ENCODE peak calls at places on chromosomes 4 and X, in ten cellular contexts. One of them, this sample, is unnamed.

GRCh38 chr4:116303736-116304188 is 781.6 kb downstream of the TRAM1L1 start:
- DNase-seq in K562: no peak
- DNase-seq in tibial nerve: no peak
- DNase-seq in body of pancreas: no peak
- DNase-seq in stomach: no peak
- DNase-seq in A549: no peak
- DNase-seq in heart left ventricle: no peak
- DNase-seq in upper lobe of left lung: no peak
- DNase-seq in breast epithelium: no peak
- DNase-seq in ovary: no peak
- DNase-seq in this sample: no peak

GRCh38 chrX:30627818-30628652 is 25.2 kb upstream of the GK start:
- DNase-seq in K562: no peak
- DNase-seq in tibial nerve: no peak
- DNase-seq in heart left ventricle: no peak
- DNase-seq in A549: no peak
- DNase-seq in upper lobe of left lung: no peak
- DNase-seq in ovary: no peak
- DNase-seq in body of pancreas: no peak
- DNase-seq in stomach: no peak
- DNase-seq in breast epithelium: no peak
- DNase-seq in this sample: no peak

GRCh38 chr4:144861471-144861870 is 215.5 kb downstream of the HHIP start:
- DNase-seq in upper lobe of left lung: no peak
- DNase-seq in K562: no peak
- DNase-seq in stomach: no peak
- DNase-seq in breast epithelium: no peak
- DNase-seq in body of pancreas: no peak
- DNase-seq in A549: no peak
- DNase-seq in ovary: no peak
- DNase-seq in tibial nerve: no peak
- DNase-seq in heart left ventricle: no peak
- DNase-seq in this sample: no peak

GRCh38 chrX:121308276-121308805 is 260.9 kb downstream of the GLUD2 start:
- DNase-seq in K562: no peak
- DNase-seq in upper lobe of left lung: no peak
- DNase-seq in tibial nerve: no peak
- DNase-seq in A549: peak
- DNase-seq in body of pancreas: peak
- DNase-seq in heart left ventricle: no peak
- DNase-seq in breast epithelium: no peak
- DNase-seq in ovary: peak
- DNase-seq in stomach: no peak
- DNase-seq in this sample: no peak

GRCh38 chr4:39637572-39638357 is 900 bp downstream of the SMIM14 start:
- DNase-seq in stomach: peak
- DNase-seq in heart left ventricle: peak
- DNase-seq in breast epithelium: peak
- DNase-seq in body of pancreas: peak
- DNase-seq in K562: peak
- DNase-seq in upper lobe of left lung: peak
- DNase-seq in ovary: peak
- DNase-seq in tibial nerve: peak
- DNase-seq in A549: no peak
- DNase-seq in this sample: peak

GRCh38 chrX:74523224-74523623 is 91.2 kb downstream of the RLIM start:
- DNase-seq in heart left ventricle: no peak
- DNase-seq in stomach: no peak
- DNase-seq in K562: no peak
- DNase-seq in tibial nerve: no peak
- DNase-seq in ovary: no peak
- DNase-seq in body of pancreas: no peak
- DNase-seq in A549: no peak
- DNase-seq in upper lobe of left lung: no peak
- DNase-seq in breast epithelium: no peak
- DNase-seq in this sample: no peak

GRCh38 chrX:17564689-17565409 is 172.4 kb upstream of the SCML1 start:
- DNase-seq in ovary: no peak
- DNase-seq in K562: no peak
- DNase-seq in upper lobe of left lung: no peak
- DNase-seq in tibial nerve: no peak
- DNase-seq in stomach: no peak
- DNase-seq in A549: no peak
- DNase-seq in breast epithelium: no peak
- DNase-seq in heart left ventricle: no peak
- DNase-seq in body of pancreas: no peak
- DNase-seq in this sample: no peak

GRCh38 chrX:49191033-49191871 is 5.1 kb upstream of the PRICKLE3 start:
- DNase-seq in upper lobe of left lung: peak
- DNase-seq in stomach: peak
- DNase-seq in tibial nerve: peak
- DNase-seq in body of pancreas: peak
- DNase-seq in breast epithelium: peak
- DNase-seq in A549: peak
- DNase-seq in K562: peak
- DNase-seq in ovary: peak
- DNase-seq in heart left ventricle: peak
- DNase-seq in this sample: peak

GRCh38 chr4:176319237-176319703 is 496 bp upstream of the SPCS3 start:
- DNase-seq in ovary: no peak
- DNase-seq in upper lobe of left lung: no peak
- DNase-seq in heart left ventricle: no peak
- DNase-seq in K562: peak
- DNase-seq in A549: no peak
- DNase-seq in body of pancreas: no peak
- DNase-seq in tibial nerve: no peak
- DNase-seq in stomach: no peak
- DNase-seq in breast epithelium: no peak
- DNase-seq in this sample: no peak

GRCh38 chrX:45070116-45071007 is 130.3 kb downstream of the DIPK2B start:
- DNase-seq in tibial nerve: no peak
- DNase-seq in A549: peak
- DNase-seq in K562: peak
- DNase-seq in stomach: no peak
- DNase-seq in upper lobe of left lung: no peak
- DNase-seq in breast epithelium: no peak
- DNase-seq in body of pancreas: no peak
- DNase-seq in ovary: no peak
- DNase-seq in heart left ventricle: no peak
- DNase-seq in this sample: no peak

GRCh38 chr4:144734522-144734921 is 88.6 kb downstream of the HHIP start:
- DNase-seq in breast epithelium: no peak
- DNase-seq in tibial nerve: no peak
- DNase-seq in K562: no peak
- DNase-seq in ovary: no peak
- DNase-seq in stomach: no peak
- DNase-seq in heart left ventricle: no peak
- DNase-seq in upper lobe of left lung: no peak
- DNase-seq in body of pancreas: no peak
- DNase-seq in A549: no peak
- DNase-seq in this sample: no peak

GRCh38 chrX:107556967-107557366 is 71.3 kb upstream of the PRPS1 start:
- DNase-seq in upper lobe of left lung: no peak
- DNase-seq in breast epithelium: no peak
- DNase-seq in K562: no peak
- DNase-seq in tibial nerve: no peak
- DNase-seq in A549: no peak
- DNase-seq in stomach: no peak
- DNase-seq in heart left ventricle: no peak
- DNase-seq in body of pancreas: no peak
- DNase-seq in ovary: no peak
- DNase-seq in this sample: no peak

GRCh38 chr4:134668237-134668636 is 466.6 kb upstream of the PABPC4L start:
- DNase-seq in body of pancreas: no peak
- DNase-seq in ovary: no peak
- DNase-seq in heart left ventricle: no peak
- DNase-seq in breast epithelium: no peak
- DNase-seq in tibial nerve: no peak
- DNase-seq in stomach: peak
- DNase-seq in K562: no peak
- DNase-seq in A549: no peak
- DNase-seq in upper lobe of left lung: no peak
- DNase-seq in this sample: no peak

GRCh38 chrX:50343917-50344316 is 126.7 kb downstream of the DGKK start:
- DNase-seq in K562: no peak
- DNase-seq in breast epithelium: no peak
- DNase-seq in body of pancreas: no peak
- DNase-seq in heart left ventricle: no peak
- DNase-seq in stomach: no peak
- DNase-seq in ovary: no peak
- DNase-seq in A549: no peak
- DNase-seq in tibial nerve: no peak
- DNase-seq in upper lobe of left lung: no peak
- DNase-seq in this sample: no peak

GRCh38 chr4:71186566-71187398 is 152.0 kb upstream of the SLC4A4 start:
- DNase-seq in stomach: peak
- DNase-seq in upper lobe of left lung: peak
- DNase-seq in K562: no peak
- DNase-seq in breast epithelium: no peak
- DNase-seq in body of pancreas: peak
- DNase-seq in tibial nerve: peak
- DNase-seq in heart left ventricle: peak
- DNase-seq in ovary: no peak
- DNase-seq in A549: peak
- DNase-seq in this sample: peak
- TF ChIP-seq POLR2A in stomach: no peak
- TF ChIP-seq POLR2A in upper lobe of left lung: peak
- TF ChIP-seq POLR2A in K562: no peak
- TF ChIP-seq POLR2A in breast epithelium: no peak
- TF ChIP-seq POLR2A in body of pancreas: peak
- TF ChIP-seq POLR2A in tibial nerve: peak
- TF ChIP-seq POLR2A in heart left ventricle: peak
- TF ChIP-seq POLR2A in ovary: no peak
- TF ChIP-seq POLR2A in A549: peak
- TF ChIP-seq POLR2A in this sample: peak

GRCh38 chr4:167102475-167102874 is 131.8 kb downstream of the SPOCK3 start:
- DNase-seq in tibial nerve: no peak
- DNase-seq in breast epithelium: no peak
- DNase-seq in stomach: no peak
- DNase-seq in upper lobe of left lung: no peak
- DNase-seq in ovary: no peak
- DNase-seq in heart left ventricle: no peak
- DNase-seq in A549: no peak
- DNase-seq in body of pancreas: no peak
- DNase-seq in K562: no peak
- DNase-seq in this sample: no peak
- H3K27ac ChIP-seq in tibial nerve: no peak
- H3K27ac ChIP-seq in breast epithelium: no peak
- H3K27ac ChIP-seq in stomach: no peak
- H3K27ac ChIP-seq in upper lobe of left lung: no peak
- H3K27ac ChIP-seq in ovary: no peak
- H3K27ac ChIP-seq in heart left ventricle: no peak
- H3K27ac ChIP-seq in A549: no peak
- H3K27ac ChIP-seq in body of pancreas: no peak
- H3K27ac ChIP-seq in K562: no peak
- H3K27ac ChIP-seq in this sample: no peak

DNA sequence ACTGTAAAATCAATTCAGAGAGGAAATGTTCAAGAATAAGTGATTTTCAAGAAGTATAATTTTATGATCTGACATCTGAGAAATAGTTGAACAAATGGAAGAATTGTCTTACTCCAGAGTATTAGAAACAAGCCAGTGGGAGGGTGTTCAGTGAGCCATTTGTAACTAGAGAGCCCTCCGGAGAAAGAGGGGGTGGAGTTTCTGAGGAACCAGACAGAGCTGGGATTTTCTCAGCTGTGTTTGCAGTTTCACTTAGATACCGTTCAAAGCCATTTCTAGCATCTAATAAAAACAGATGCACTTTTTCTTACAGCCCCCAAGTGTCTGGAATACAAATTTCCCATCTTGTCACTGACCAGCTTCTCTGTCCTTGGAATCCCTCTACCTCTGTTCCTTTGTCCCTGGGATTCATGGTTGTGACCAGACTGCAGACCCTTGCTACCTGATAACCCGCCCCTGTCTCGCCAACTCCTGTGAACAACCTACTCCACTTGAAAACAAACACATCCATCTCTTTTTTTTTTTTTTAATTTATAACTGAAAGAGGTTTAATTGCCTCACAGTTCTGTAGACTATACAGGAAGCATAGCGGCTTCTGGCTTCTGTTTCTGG is 132.8 kb upstream of the KLF3 start:
- DNase-seq in stomach: no peak
- DNase-seq in heart left ventricle: no peak
- DNase-seq in tibial nerve: no peak
- DNase-seq in A549: no peak
- DNase-seq in ovary: no peak
- DNase-seq in K562: no peak
- DNase-seq in upper lobe of left lung: no peak
- DNase-seq in body of pancreas: no peak
- DNase-seq in breast epithelium: no peak
- DNase-seq in this sample: no peak
- TF ChIP-seq POLR2A in stomach: no peak
- TF ChIP-seq POLR2A in heart left ventricle: no peak
- TF ChIP-seq POLR2A in tibial nerve: no peak
- TF ChIP-seq POLR2A in A549: no peak
- TF ChIP-seq POLR2A in ovary: no peak
- TF ChIP-seq POLR2A in K562: no peak
- TF ChIP-seq POLR2A in upper lobe of left lung: no peak
- TF ChIP-seq POLR2A in body of pancreas: no peak
- TF ChIP-seq POLR2A in breast epithelium: no peak
- TF ChIP-seq POLR2A in this sample: no peak

GRCh38 chrX:9467181-9467580 is 2.3 kb downstream of the TBL1X start:
- DNase-seq in body of pancreas: no peak
- DNase-seq in breast epithelium: no peak
- DNase-seq in A549: no peak
- DNase-seq in stomach: no peak
- DNase-seq in ovary: no peak
- DNase-seq in upper lobe of left lung: no peak
- DNase-seq in K562: no peak
- DNase-seq in tibial nerve: no peak
- DNase-seq in heart left ventricle: no peak
- DNase-seq in this sample: no peak

GRCh38 chrX:9466115-9466495 is 1.2 kb downstream of the TBL1X start:
- DNase-seq in tibial nerve: no peak
- DNase-seq in body of pancreas: peak
- DNase-seq in K562: no peak
- DNase-seq in heart left ventricle: peak
- DNase-seq in ovary: peak
- DNase-seq in breast epithelium: peak
- DNase-seq in upper lobe of left lung: peak
- DNase-seq in A549: peak
- DNase-seq in stomach: peak
- DNase-seq in this sample: peak

GRCh38 chrX:9466711-9467110 is 1.9 kb downstream of the TBL1X start:
- DNase-seq in breast epithelium: no peak
- DNase-seq in A549: no peak
- DNase-seq in K562: no peak
- DNase-seq in body of pancreas: no peak
- DNase-seq in upper lobe of left lung: no peak
- DNase-seq in ovary: no peak
- DNase-seq in heart left ventricle: no peak
- DNase-seq in tibial nerve: no peak
- DNase-seq in stomach: no peak
- DNase-seq in this sample: no peak

GRCh38 chrX:9464435-9465371 is at the start of gene TBL1X:
- DNase-seq in upper lobe of left lung: peak
- DNase-seq in body of pancreas: peak
- DNase-seq in breast epithelium: peak
- DNase-seq in A549: peak
- DNase-seq in tibial nerve: no peak
- DNase-seq in K562: peak
- DNase-seq in ovary: peak
- DNase-seq in stomach: peak
- DNase-seq in heart left ventricle: peak
- DNase-seq in this sample: peak

GRCh38 chrX:9465380-9466114 is 689 bp downstream of the TBL1X start:
- DNase-seq in A549: peak
- DNase-seq in upper lobe of left lung: peak
- DNase-seq in stomach: peak
- DNase-seq in tibial nerve: no peak
- DNase-seq in ovary: peak
- DNase-seq in body of pancreas: no peak
- DNase-seq in breast epithelium: no peak
- DNase-seq in heart left ventricle: peak
- DNase-seq in K562: peak
- DNase-seq in this sample: peak
- H3K27ac ChIP-seq in A549: peak
- H3K27ac ChIP-seq in upper lobe of left lung: peak
- H3K27ac ChIP-seq in stomach: peak
- H3K27ac ChIP-seq in tibial nerve: peak
- H3K27ac ChIP-seq in ovary: peak
- H3K27ac ChIP-seq in body of pancreas: peak
- H3K27ac ChIP-seq in breast epithelium: peak
- H3K27ac ChIP-seq in heart left ventricle: peak
- H3K27ac ChIP-seq in K562: peak
- H3K27ac ChIP-seq in this sample: peak

This sample was measured in Peyer's patch.